ENCODE peak calls at places on chromosomes 3 and 15, in ten cellular contexts. X, N, I, U, O, W, Y, M, R and T are unnamed samples.

GRCh38 chr15:88388702-88389101 is 78.5 kb downstream of the MRPL46 start:
- DNase-seq in X (no peak), N (no peak), I (no peak), U (no peak), O (no peak), W (no peak), Y (peak; percentile 85), M (no peak), R (no peak), T (no peak)

GRCh38 chr3:10421996-10422395 is 83.4 kb downstream of the ATP2B2 start:
- DNase-seq in X (no peak), N (no peak), I (no peak), U (no peak), O (no peak), W (no peak), Y (no peak), M (no peak), R (no peak), T (no peak)

GRCh38 chr15:83449250-83449671 is 2.1 kb downstream of the SH3GL3 start:
- DNase-seq in X (no peak), N (no peak), I (no peak), U (no peak), O (no peak), W (no peak), Y (no peak), M (no peak), R (no peak), T (no peak)

GRCh38 chr3:52112056-52112455 is 42.2 kb downstream of the POC1A start:
- DNase-seq in X (no peak), N (no peak), I (no peak), U (no peak), O (no peak), W (peak; percentile 19), Y (no peak), M (no peak), R (no peak), T (no peak)

GRCh38 chr15:34890424-34890823 is 79.1 kb downstream of the AQR start:
- DNase-seq in X (no peak), N (no peak), I (no peak), U (no peak), O (no peak), W (no peak), Y (no peak), M (no peak), R (no peak), T (no peak)

GRCh38 chr3:147359177-147360062 is 46.9 kb downstream of the ZIC4 start:
- DNase-seq in X (no peak), N (no peak), I (no peak), U (no peak), O (no peak), W (no peak), Y (no peak), M (no peak), R (no peak), T (no peak)

GRCh38 chr3:168088106-168088722 is 7.5 kb downstream of the GOLIM4 start:
- DNase-seq in X (no peak), N (peak; percentile 16), I (peak; percentile 37), U (no peak), O (no peak), W (no peak), Y (peak; percentile 62), M (no peak), R (no peak), T (no peak)

GRCh38 chr15:73965730-73966103 is 26.4 kb downstream of the STOML1 start:
- DNase-seq in X (no peak), N (no peak), I (peak; percentile 40), U (no peak), O (no peak), W (no peak), Y (no peak), M (no peak), R (no peak), T (peak; percentile 76)

DNA sequence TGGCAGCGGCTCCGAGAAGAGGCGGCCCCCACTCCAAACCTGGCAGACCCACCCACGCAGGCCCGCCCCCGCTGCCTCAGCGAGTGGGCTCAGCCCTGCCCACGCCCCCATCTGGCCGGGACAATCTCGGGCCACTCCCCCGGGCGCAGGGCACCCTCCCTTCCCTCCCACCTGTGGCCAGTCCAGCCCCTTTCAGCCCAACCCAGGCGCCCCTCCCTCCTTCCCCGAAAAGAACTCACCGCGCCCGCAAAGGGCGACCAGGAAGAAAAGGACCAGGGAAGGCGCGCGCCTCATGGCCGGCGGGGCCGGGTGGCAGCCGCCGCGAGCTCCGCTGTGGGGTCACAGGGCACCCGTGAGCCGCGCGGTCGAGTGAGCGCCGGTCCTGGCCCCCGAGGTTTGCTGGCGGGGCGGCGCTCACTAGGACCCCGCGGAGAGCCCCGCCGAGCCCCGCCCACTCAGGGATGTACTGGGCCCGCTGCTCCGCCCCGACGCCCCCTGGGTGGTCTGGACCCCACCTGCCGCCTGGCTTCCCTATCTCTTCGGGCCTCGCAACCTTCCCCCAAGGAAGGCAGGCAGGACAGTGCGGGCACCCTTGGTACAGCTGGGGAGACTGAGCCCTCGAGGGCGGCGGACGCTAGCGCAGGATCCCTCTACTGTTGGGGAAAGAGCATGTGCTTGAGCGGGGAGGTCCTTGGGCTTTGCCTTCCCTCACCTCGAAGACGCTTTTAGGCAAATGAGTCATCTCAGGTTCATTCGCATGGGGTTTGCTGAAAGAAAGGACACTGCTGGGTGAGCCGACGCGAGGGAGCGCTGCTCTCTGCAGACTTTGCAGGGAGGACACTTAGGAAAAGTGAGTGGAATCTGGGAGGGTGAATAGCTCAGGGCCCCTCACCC is at the start of gene CHRNB4:
- DNase-seq in X (no peak), N (no peak), I (peak; percentile 35), U (no peak), O (peak; percentile 36), W (no peak), Y (no peak), M (no peak), R (no peak), T (peak; percentile 52)
- TF ChIP-seq CTCF in X (no peak), N (no peak), I (no peak), U (no peak), O (no peak), W (no peak), Y (no peak), M (no peak), R (no peak), T (no peak)

GRCh38 chr3:14913926-14914776 is 33.2 kb upstream of the NR2C2 start:
- DNase-seq in X (no peak), N (no peak), I (no peak), U (no peak), O (no peak), W (no peak), Y (no peak), M (no peak), R (no peak), T (no peak)

GRCh38 chr3:14918356-14918860 is 29.0 kb upstream of the NR2C2 start:
- DNase-seq in X (no peak), N (no peak), I (no peak), U (no peak), O (no peak), W (peak; percentile 39), Y (no peak), M (no peak), R (no peak), T (no peak)

GRCh38 chr3:14913071-14913925 is 34.1 kb upstream of the NR2C2 start:
- DNase-seq in X (no peak), N (no peak), I (no peak), U (no peak), O (no peak), W (no peak), Y (no peak), M (no peak), R (no peak), T (no peak)

GRCh38 chr3:14914777-14915113 is 32.6 kb upstream of the NR2C2 start:
- DNase-seq in X (no peak), N (no peak), I (no peak), U (no peak), O (no peak), W (no peak), Y (no peak), M (no peak), R (no peak), T (no peak)

DNA sequence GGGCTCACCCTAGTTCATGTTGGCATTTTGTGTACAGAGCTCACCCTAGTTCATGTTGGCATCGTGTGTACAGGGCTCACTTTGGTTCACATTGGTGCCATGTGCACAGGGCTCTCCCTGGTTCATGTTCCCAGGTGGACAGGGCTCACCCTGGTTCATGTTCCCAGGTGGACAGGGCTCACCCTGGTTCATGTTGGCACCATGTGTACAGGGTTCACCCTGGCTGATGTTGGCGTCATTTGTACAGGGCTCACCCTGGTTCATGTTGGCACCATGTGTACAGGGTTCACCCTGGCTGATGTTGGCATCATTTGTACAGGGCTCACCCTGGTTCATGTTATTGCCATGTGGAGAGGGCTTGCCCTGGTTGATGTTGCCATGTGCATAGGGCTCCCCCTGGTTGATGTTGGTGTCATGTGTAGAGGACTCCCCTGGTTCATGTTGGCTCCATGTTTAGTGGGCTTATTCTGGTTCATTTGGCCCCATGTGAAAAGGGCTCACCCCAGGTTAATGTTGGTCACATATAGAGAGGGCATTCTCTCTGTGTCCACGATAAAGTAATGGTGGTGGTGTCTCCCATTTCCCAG is 31.7 kb upstream of the NR2C2 start:
- DNase-seq in X (no peak), N (no peak), I (peak; percentile 36), U (peak; percentile 13), O (no peak), W (no peak), Y (no peak), M (no peak), R (no peak), T (no peak)
- TF ChIP-seq CTCF in X (peak; percentile 34), N (peak; percentile 26), I (no peak), U (no peak), O (no peak), W (no peak), Y (peak; percentile 63), M (no peak), R (no peak), T (peak; percentile 36)

DNA sequence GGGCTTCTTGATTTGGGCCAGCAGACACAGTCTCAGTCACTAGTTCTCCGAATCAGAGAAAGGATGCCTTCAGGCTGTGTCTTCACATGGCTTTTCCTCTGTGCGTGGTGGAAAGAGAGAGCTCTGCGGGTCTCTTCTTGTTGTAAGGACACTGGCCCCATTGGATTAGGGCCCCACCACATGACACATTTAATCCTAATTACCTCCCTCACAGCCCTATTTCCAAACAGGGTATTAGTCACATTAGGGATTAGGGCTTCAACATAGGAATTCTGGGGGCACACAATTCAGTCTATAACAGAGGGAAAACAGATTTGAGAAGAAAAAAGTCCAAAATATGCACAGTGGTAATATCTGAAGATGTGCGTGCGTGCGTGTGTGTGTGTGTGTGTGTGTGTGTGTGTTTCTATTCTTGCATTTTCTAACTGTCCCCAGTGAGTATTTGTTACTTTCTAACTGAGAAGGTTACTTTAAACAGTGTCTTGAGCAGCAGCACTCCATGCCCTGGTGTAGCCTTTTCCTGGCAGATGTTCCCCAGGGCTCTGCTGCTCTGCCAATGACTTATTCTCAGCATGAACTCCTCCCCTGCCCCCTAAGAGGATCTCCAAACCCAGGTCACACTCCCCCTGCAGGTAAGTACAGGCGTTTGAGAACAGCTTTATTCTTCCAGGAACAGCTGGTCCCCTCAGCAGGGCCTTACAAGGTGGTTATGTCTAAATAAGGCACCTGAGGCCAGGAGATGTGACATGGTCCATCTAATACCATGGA is 72.9 kb downstream of the RPL39L start:
- DNase-seq in X (peak; percentile 34), N (no peak), I (peak; percentile 66), U (no peak), O (peak; percentile 62), W (no peak), Y (peak; percentile 65), M (no peak), R (no peak), T (peak; percentile 55)
- TF ChIP-seq CTCF in X (no peak), N (peak; percentile 18), I (peak; percentile 51), U (no peak), O (peak; percentile 40), W (no peak), Y (peak; percentile 45), M (no peak), R (peak; percentile 22), T (peak; percentile 60)

GRCh38 chr3:127865941-127866340 is 43.6 kb upstream of the MGLL start:
- DNase-seq in X (no peak), N (no peak), I (peak; percentile 44), U (no peak), O (no peak), W (no peak), Y (no peak), M (no peak), R (no peak), T (no peak)
- TF ChIP-seq CTCF in X (no peak), N (no peak), I (no peak), U (no peak), O (no peak), W (no peak), Y (no peak), M (no peak), R (peak; percentile 18), T (no peak)